ENCODE peak calls at places on chromosomes 3 and 15, in ten cellular contexts. Y is AG08395; Q is astrocyte of the spinal cord; M is ureter; Z is SJSA1; F is stimulated activated CD8-positive, alpha-beta memory T cell treated with anti-CD3 and anti-CD28 coated beads, Interleukin-15, amount 100 ng/mL, for 4 hours; E is KG1; I is activated T-cell treated with anti-CD3 and anti-CD28 coated beads, Interleukin-2, amount 50 U/mL, for 72 hours; N is RKO; T is neural crest cell. H is an unnamed sample.

GRCh38 chr3:128194843-128195242 is 41.6 kb downstream of the EEFSEC start:
- DNase-seq in Y (no peak), Q (no peak), M (no peak), Z (no peak), F (no peak), E (no peak), I (no peak), N (no peak), T (no peak), H (peak)

GRCh38 chr3:126305427-126305826 is 51.8 kb downstream of the KLF15 start:
- DNase-seq in Y (no peak), Q (no peak), M (no peak), Z (peak), F (no peak), E (no peak), I (no peak), N (no peak), T (no peak), H (no peak)

GRCh38 chr3:42984701-42985100 is 5.6 kb downstream of the GASK1A start:
- DNase-seq in Y (no peak), Q (no peak), M (no peak), Z (no peak), F (no peak), E (no peak), I (no peak), N (no peak), T (no peak), H (no peak)

GRCh38 chr15:48332642-48333034 is 1.4 kb downstream of the DUT start:
- DNase-seq in Y (no peak), Q (no peak), M (no peak), Z (no peak), F (no peak), E (no peak), I (peak), N (no peak), T (no peak), H (no peak)

GRCh38 chr3:72318504-72319201 is 529.6 kb downstream of the SHQ1 start:
- DNase-seq in Y (no peak), Q (peak), M (no peak), Z (peak), F (no peak), E (no peak), I (no peak), N (no peak), T (no peak), H (peak)

GRCh38 chr15:89642106-89642505 is 13.2 kb downstream of the KIF7 start:
- DNase-seq in Y (no peak), Q (no peak), M (peak), Z (no peak), F (no peak), E (no peak), I (no peak), N (no peak), T (no peak), H (no peak)

GRCh38 chr15:85742186-85742751 is 52.5 kb downstream of the KLHL25 start:
- DNase-seq in Y (peak), Q (peak), M (peak), Z (no peak), F (no peak), E (no peak), I (no peak), N (no peak), T (no peak), H (peak)

GRCh38 chr3:169505577-169506155 is 157.8 kb downstream of the MECOM start:
- DNase-seq in Y (no peak), Q (no peak), M (no peak), Z (no peak), F (no peak), E (no peak), I (no peak), N (no peak), T (no peak), H (no peak)

GRCh38 chr3:127959873-127960272 is 44.8 kb downstream of the KBTBD12 start:
- DNase-seq in Y (peak), Q (peak), M (no peak), Z (peak), F (no peak), E (no peak), I (no peak), N (peak), T (peak), H (peak)

GRCh38 chr3:126212629-126213375 is 32.4 kb upstream of the ALDH1L1 start:
- DNase-seq in Y (peak), Q (peak), M (peak), Z (peak), F (no peak), E (no peak), I (no peak), N (no peak), T (peak), H (peak)

GRCh38 chr3:30826381-30827061 is 67.9 kb downstream of the GADL1 start:
- DNase-seq in Y (peak), Q (peak), M (no peak), Z (no peak), F (no peak), E (no peak), I (no peak), N (no peak), T (no peak), H (peak)

GRCh38 chr3:145760036-145760435 is 400.9 kb downstream of the PLOD2 start:
- DNase-seq in Y (no peak), Q (no peak), M (no peak), Z (no peak), F (no peak), E (no peak), I (no peak), N (no peak), T (no peak), H (no peak)

H was measured in fibroblast of lung.